ENCODE peak calls at places on chromosomes 16 and 17, in eight cellular contexts. G is bronchial epithelial cell, A is mesendoderm, O is fibroblast of pulmonary artery, T is right cardiac atrium, C is mucosa of descending colon, F is H1, W is fibroblast of lung. Q is an unnamed sample.

GRCh38 chr16:77660311-77660710 is 62.0 kb upstream of the NUDT7 start:
- DNase-seq in G (peak; percentile 25), W (peak; percentile 73), C (no peak), O (peak; percentile 69), A (peak; percentile 63), F (no peak), T (no peak), Q (peak; percentile 9)

GRCh38 chr17:75135452-75135851 is 3.9 kb upstream of the NT5C start:
- DNase-seq in W (no peak), T (no peak), F (no peak), G (peak; percentile 41), C (peak; percentile 15), A (no peak), O (no peak), Q (no peak)

GRCh38 chr17:49851387-49852291 is 3.8 kb upstream of the TAC4 start:
- DNase-seq in O (peak; percentile 75), G (peak; percentile 14), F (no peak), W (peak; percentile 62), A (peak; percentile 79), C (peak; percentile 74), T (peak; percentile 84), Q (peak; percentile 61)

GRCh38 chr17:50051082-50051576 is 4.8 kb upstream of the ITGA3 start:
- DNase-seq in A (peak; percentile 92), O (peak; percentile 66), G (peak; percentile 91), W (peak; percentile 62), C (no peak), F (no peak), T (no peak), Q (peak; percentile 47)

GRCh38 chr16:81165411-81166097 is 69.4 kb upstream of the GCSH start:
- DNase-seq in F (no peak), G (no peak), O (no peak), C (no peak), W (no peak), T (no peak), A (no peak), Q (no peak)

GRCh38 chr17:64147110-64148016 is 17.4 kb upstream of the ERN1 start:
- DNase-seq in A (peak; percentile 44), T (no peak), W (peak; percentile 61), F (no peak), O (peak; percentile 42), G (peak; percentile 55), C (no peak), Q (peak; percentile 55)

GRCh38 chr17:27807567-27808470 is 7.5 kb upstream of the NOS2 start:
- DNase-seq in O (no peak), W (no peak), C (peak; percentile 65), A (no peak), F (no peak), T (no peak), G (no peak), Q (peak; percentile 93)

GRCh38 chr16:23821467-23821866 is 14.3 kb upstream of the PRKCB start:
- DNase-seq in W (no peak), F (no peak), T (no peak), A (no peak), G (no peak), O (no peak), C (no peak), Q (no peak)

GRCh38 chr17:61349350-61349749 is 50.3 kb upstream of the TBX2 start:
- DNase-seq in F (no peak), O (no peak), G (no peak), A (no peak), T (no peak), W (no peak), C (no peak), Q (peak; percentile 9)

GRCh38 chr17:30093463-30094147 is 23.0 kb upstream of the NSRP1 start:
- DNase-seq in T (no peak), C (no peak), W (peak; percentile 61), G (peak; percentile 44), O (peak; percentile 75), A (peak; percentile 82), F (no peak), Q (peak; percentile 65)

GRCh38 chr17:73430165-73430680 is 118.4 kb upstream of the CDC42EP4 start:
- DNase-seq in T (no peak), A (no peak), C (no peak), G (no peak), F (no peak), W (no peak), O (no peak), Q (no peak)

GRCh38 chr16:74123195-74123594 is 173.4 kb upstream of the PSMD7 start:
- DNase-seq in W (no peak), G (no peak), F (no peak), A (no peak), C (no peak), T (no peak), O (no peak), Q (no peak)

GRCh38 chr16:74117798-74118197 is 178.8 kb upstream of the PSMD7 start:
- DNase-seq in O (no peak), G (no peak), T (no peak), F (no peak), W (no peak), C (no peak), A (no peak), Q (no peak)
- H3K4me3 ChIP-seq in O (no peak overlapping the region), G (no peak overlapping the region), T (no peak overlapping the region), F (no peak overlapping the region), W (no peak overlapping the region), C (no peak overlapping the region), A (no peak overlapping the region), Q (no peak overlapping the region)

GRCh38 chr16:2973605-2974318 is 4.6 kb downstream of the PAQR4 start:
- DNase-seq in W (no peak), C (no peak), O (no peak), G (no peak), F (no peak), A (no peak), T (no peak), Q (no peak)

GRCh38 chr16:2976201-2976600 is 4.0 kb downstream of the PKMYT1 start:
- DNase-seq in C (no peak), O (no peak), W (no peak), F (no peak), T (no peak), A (no peak), G (no peak), Q (no peak)

GRCh38 chr16:2975161-2975795 is 5.0 kb downstream of the PKMYT1 start:
- DNase-seq in T (no peak), A (no peak), G (no peak), O (no peak), W (no peak), F (no peak), C (no peak), Q (no peak)

GRCh38 chr16:2973081-2973480 is 3.9 kb downstream of the PAQR4 start:
- DNase-seq in W (no peak), T (no peak), C (no peak), A (no peak), G (no peak), F (no peak), O (no peak), Q (no peak)

GRCh38 chr16:2974319-2975056 is 5.3 kb downstream of the PAQR4 start:
- DNase-seq in G (no peak), T (no peak), F (no peak), A (no peak), O (no peak), C (no peak), W (no peak), Q (no peak)
- H3K4me3 ChIP-seq in G (no peak overlapping the region), T (no peak overlapping the region), F (no peak overlapping the region), A (no peak overlapping the region), O (no peak overlapping the region), C (no peak overlapping the region), W (no peak overlapping the region), Q (no peak overlapping the region)

GRCh38 chr16:89352091-89352681 is 134.7 kb downstream of the ZNF778 start:
- DNase-seq in A (no peak), F (no peak), G (peak; percentile 86), W (no peak), T (no peak), O (no peak), C (no peak), Q (no peak)

GRCh38 chr16:89347807-89348206 is 130.3 kb downstream of the ZNF778 start:
- DNase-seq in A (no peak), F (no peak), W (no peak), T (no peak), O (no peak), G (no peak), C (no peak), Q (no peak)

GRCh38 chr16:89351645-89352044 is 134.1 kb downstream of the ZNF778 start:
- DNase-seq in A (no peak), O (no peak), W (no peak), F (no peak), C (no peak), G (no peak), T (no peak), Q (no peak)

GRCh38 chr16:89349947-89350633 is 132.6 kb downstream of the ZNF778 start:
- DNase-seq in C (no peak), F (no peak), A (no peak), W (no peak), O (no peak), T (no peak), G (no peak), Q (no peak)

DNA sequence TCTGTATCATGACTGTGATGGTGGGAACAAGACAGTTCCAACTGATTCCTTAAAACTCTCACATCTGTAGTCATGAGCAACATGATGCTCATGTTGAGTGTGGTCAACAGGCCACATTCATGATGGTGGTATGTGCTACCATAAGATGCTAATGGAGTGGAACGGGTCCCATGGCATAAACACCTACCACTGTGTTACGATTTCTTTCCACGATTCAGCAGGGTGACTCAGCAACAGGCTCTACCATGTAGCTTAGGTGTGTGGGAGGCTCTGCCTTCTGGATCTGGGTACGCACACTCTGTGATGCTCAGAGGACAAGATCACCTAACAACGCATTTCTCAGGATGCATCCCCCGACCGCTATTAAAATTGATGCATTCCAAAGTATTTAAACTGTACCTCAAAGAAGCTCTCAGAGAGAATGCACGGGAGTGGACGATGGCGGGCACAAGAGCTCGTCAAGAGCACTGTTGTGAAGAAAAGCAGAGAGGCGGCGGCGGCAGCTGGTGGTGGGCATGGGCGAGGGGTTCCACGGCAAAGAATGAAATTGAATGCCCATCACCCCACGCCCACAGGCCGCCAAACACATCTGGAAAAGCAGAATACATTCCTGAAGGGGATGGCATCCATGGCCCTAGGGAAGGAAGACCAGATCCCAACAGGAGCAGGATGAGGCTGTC is 133.3 kb downstream of the ZNF778 start:
- DNase-seq in G (peak; percentile 43), W (no peak), C (no peak), A (no peak), T (no peak), O (no peak), F (no peak), Q (no peak)
- H3K4me3 ChIP-seq in G (no peak overlapping the region), W (no peak overlapping the region), C (no peak overlapping the region), A (no peak overlapping the region), T (no peak overlapping the region), O (no peak overlapping the region), F (no peak overlapping the region), Q (no peak overlapping the region)

DNA sequence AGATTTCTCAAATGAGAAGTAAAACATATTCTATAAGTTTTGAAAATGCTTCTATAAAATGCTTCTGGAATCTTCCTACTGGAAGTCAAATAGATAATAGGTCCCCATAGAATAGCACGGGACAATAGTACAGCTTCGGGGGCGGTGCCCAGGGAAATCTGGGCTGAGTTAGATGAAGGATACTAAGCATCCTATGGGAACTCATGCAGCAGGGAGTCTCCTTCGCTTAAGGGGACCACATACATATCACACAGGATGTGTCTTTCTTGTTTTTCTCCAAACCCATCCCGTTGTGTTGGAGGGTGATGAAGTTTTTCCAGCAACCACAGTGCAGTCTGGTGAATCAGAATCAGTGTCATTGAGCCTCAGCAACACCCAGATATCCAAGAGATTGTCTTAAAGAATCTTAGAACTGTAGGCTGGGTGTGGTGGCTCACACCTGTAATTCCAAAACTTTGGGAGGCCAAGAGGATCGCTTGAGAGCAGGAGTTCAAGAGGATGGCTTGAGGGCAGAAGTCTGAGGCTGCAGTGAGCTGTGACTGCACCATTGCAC is 84.2 kb downstream of the PITPNC1 start:
- DNase-seq in O (no peak), F (no peak), C (no peak), G (no peak), T (no peak), A (no peak), W (no peak), Q (no peak)
- H3K4me3 ChIP-seq in O (no peak overlapping the region), F (no peak overlapping the region), C (no peak overlapping the region), G (no peak overlapping the region), T (no peak overlapping the region), A (no peak overlapping the region), W (no peak overlapping the region), Q (no peak overlapping the region)

Q was measured in GM12865.